ENCODE peak calls at places on chromosomes 2 and 18, in six cellular contexts. P is Daoy, J is astrocyte, Z is sigmoid colon, V is ovary, N is T-cell. E is an unnamed sample.

GRCh38 chr2:212548459-212548815 is 9.8 kb upstream of the ERBB4 start:
- DNase-seq in P (no peak), J (peak), Z (no peak), V (no peak), N (no peak), E (no peak)

GRCh38 chr18:54215069-54215468 is 9.4 kb downstream of the MBD2 start:
- DNase-seq in P (no peak), J (peak), Z (no peak), V (no peak), N (no peak), E (no peak)

GRCh38 chr18:70334728-70335329 is 46.0 kb downstream of the SOCS6 start:
- DNase-seq in P (no peak), J (no peak), Z (no peak), V (no peak), N (no peak), E (no peak)

GRCh38 chr2:234290671-234291070 is 206.2 kb downstream of the ARL4C start:
- DNase-seq in P (peak), J (no peak), Z (peak), V (no peak), N (peak), E (peak)

GRCh38 chr2:120503793-120504571 is 158.0 kb downstream of the INHBB start:
- DNase-seq in P (peak), J (peak), Z (no peak), V (no peak), N (no peak), E (peak)

GRCh38 chr2:215969131-215969841 is 44.1 kb downstream of the MREG start:
- DNase-seq in P (peak), J (peak), Z (no peak), V (no peak), N (no peak), E (no peak)

GRCh38 chr2:108239786-108240185 is at the start of gene SULT1C3:
- DNase-seq in P (no peak), J (no peak), Z (no peak), V (no peak), N (no peak), E (no peak)

GRCh38 chr18:12376034-12376717 is 851 bp downstream of the AFG3L2 start:
- DNase-seq in P (no peak), J (no peak), Z (peak), V (peak), N (no peak), E (peak)

GRCh38 chr2:189179607-189179979 is at the start of gene COL5A2:
- DNase-seq in P (peak), J (peak), Z (peak), V (peak), N (peak), E (peak)

GRCh38 chr2:224722250-224722649 is 6.1 kb upstream of the CCDC195 start:
- DNase-seq in P (peak), J (peak), Z (no peak), V (no peak), N (no peak), E (no peak)

GRCh38 chr2:126778561-126779285 is 120.0 kb upstream of the TEX51 start:
- DNase-seq in P (no peak), J (no peak), Z (no peak), V (no peak), N (no peak), E (no peak)

GRCh38 chr2:49973917-49974368 is 819.6 kb upstream of the FSHR start:
- DNase-seq in P (peak), J (peak), Z (peak), V (peak), N (peak), E (no peak)

E was measured in gastrocnemius medialis.